ENCODE peak calls at places on chromosomes 4 and X, in four cellular contexts. One of them, this sample, is unnamed.

GRCh38 chr4:3686746-3687145 is 79.4 kb upstream of the ADRA2C start:
- DNase-seq in uterus: no peak
- DNase-seq in psoas muscle: no peak
- DNase-seq in AG10803: no peak
- DNase-seq in this sample: no peak

GRCh38 chr4:100372432-100372831 is 145.4 kb downstream of the EMCN start:
- DNase-seq in uterus: no peak
- DNase-seq in psoas muscle: no peak
- DNase-seq in AG10803: no peak
- DNase-seq in this sample: no peak

GRCh38 chrX:19535481-19535880 is 20.2 kb upstream of the MAP3K15 start:
- DNase-seq in uterus: no peak
- DNase-seq in AG10803: peak
- DNase-seq in psoas muscle: no peak
- DNase-seq in this sample: no peak

GRCh38 chr4:6858997-6859396 is 50.6 kb upstream of the TBC1D14 start:
- DNase-seq in uterus: no peak
- DNase-seq in AG10803: no peak
- DNase-seq in psoas muscle: no peak
- DNase-seq in this sample: no peak

GRCh38 chr4:105956566-105956965 is 61.3 kb downstream of the NPNT start:
- DNase-seq in psoas muscle: no peak
- DNase-seq in uterus: no peak
- DNase-seq in AG10803: peak
- DNase-seq in this sample: no peak

GRCh38 chrX:6729581-6729980 is 194.7 kb upstream of the VCX3A start:
- DNase-seq in psoas muscle: no peak
- DNase-seq in uterus: no peak
- DNase-seq in AG10803: no peak
- DNase-seq in this sample: no peak

GRCh38 chr4:24683116-24683515 is 98.8 kb upstream of the DHX15 start:
- DNase-seq in AG10803: no peak
- DNase-seq in uterus: no peak
- DNase-seq in psoas muscle: no peak
- DNase-seq in this sample: no peak

GRCh38 chr4:126223784-126224407 is 909.1 kb downstream of the FAT4 start:
- DNase-seq in uterus: no peak
- DNase-seq in psoas muscle: no peak
- DNase-seq in AG10803: peak
- DNase-seq in this sample: no peak

GRCh38 chr4:82528868-82529267 is 32.9 kb downstream of the TMEM150C start:
- DNase-seq in AG10803: no peak
- DNase-seq in uterus: no peak
- DNase-seq in psoas muscle: no peak
- DNase-seq in this sample: no peak

GRCh38 chr4:152936446-152937279 is 540 bp downstream of the FHDC1 start:
- DNase-seq in psoas muscle: peak
- DNase-seq in AG10803: peak
- DNase-seq in uterus: peak
- DNase-seq in this sample: peak

GRCh38 chr4:126753592-126753991 is 879.2 kb upstream of the INTU start:
- DNase-seq in psoas muscle: no peak
- DNase-seq in uterus: no peak
- DNase-seq in AG10803: no peak
- DNase-seq in this sample: no peak

GRCh38 chrX:74160816-74161215 is 143.2 kb upstream of the ZCCHC13 start:
- DNase-seq in psoas muscle: peak
- DNase-seq in AG10803: no peak
- DNase-seq in uterus: no peak
- DNase-seq in this sample: no peak

GRCh38 chrX:141220342-141221008 is 21.8 kb downstream of the SPANXC start:
- DNase-seq in psoas muscle: no peak
- DNase-seq in uterus: no peak
- DNase-seq in AG10803: peak
- DNase-seq in this sample: no peak

GRCh38 chr4:126790633-126791032 is 842.1 kb upstream of the INTU start:
- DNase-seq in uterus: no peak
- DNase-seq in AG10803: peak
- DNase-seq in psoas muscle: no peak
- DNase-seq in this sample: no peak

GRCh38 chr4:158821228-158822009 is 52.6 kb downstream of the FNIP2 start:
- DNase-seq in psoas muscle: no peak
- DNase-seq in AG10803: peak
- DNase-seq in uterus: no peak
- DNase-seq in this sample: no peak

GRCh38 chrX:115229337-115229991 is 4.4 kb downstream of the LRCH2 start:
- DNase-seq in AG10803: no peak
- DNase-seq in psoas muscle: no peak
- DNase-seq in uterus: no peak
- DNase-seq in this sample: no peak

GRCh38 chr4:67465032-67465762 is 80.1 kb downstream of the CENPC start:
- DNase-seq in psoas muscle: no peak
- DNase-seq in uterus: no peak
- DNase-seq in AG10803: peak
- DNase-seq in this sample: no peak

GRCh38 chr4:179880756-179881155 is 2362.4 kb upstream of the TENM3 start:
- DNase-seq in uterus: no peak
- DNase-seq in AG10803: no peak
- DNase-seq in psoas muscle: no peak
- DNase-seq in this sample: no peak

GRCh38 chr4:168551945-168552695 is 55.3 kb downstream of the PALLD start:
- DNase-seq in psoas muscle: no peak
- DNase-seq in uterus: no peak
- DNase-seq in AG10803: no peak
- DNase-seq in this sample: no peak

GRCh38 chr4:138347561-138347960 is 105.4 kb upstream of the SLC7A11 start:
- DNase-seq in psoas muscle: no peak
- DNase-seq in uterus: no peak
- DNase-seq in AG10803: no peak
- DNase-seq in this sample: no peak

GRCh38 chr4:121943941-121944340 is 7.9 kb downstream of the TRPC3 start:
- DNase-seq in uterus: no peak
- DNase-seq in AG10803: no peak
- DNase-seq in psoas muscle: no peak
- DNase-seq in this sample: no peak

GRCh38 chr4:47801481-47802002 is 36.3 kb downstream of the CORIN start:
- DNase-seq in psoas muscle: no peak
- DNase-seq in AG10803: no peak
- DNase-seq in uterus: no peak
- DNase-seq in this sample: no peak

GRCh38 chrX:118420462-118420861 is 74.6 kb downstream of the WDR44 start:
- DNase-seq in uterus: no peak
- DNase-seq in psoas muscle: no peak
- DNase-seq in AG10803: peak
- DNase-seq in this sample: no peak

GRCh38 chrX:29024813-29025342 is 437.6 kb downstream of the IL1RAPL1 start:
- DNase-seq in AG10803: no peak
- DNase-seq in psoas muscle: no peak
- DNase-seq in uterus: no peak
- DNase-seq in this sample: no peak

GRCh38 chrX:65582450-65583082 is 48.0 kb upstream of the LAS1L start:
- DNase-seq in AG10803: no peak
- DNase-seq in uterus: no peak
- DNase-seq in psoas muscle: no peak
- DNase-seq in this sample: no peak

GRCh38 chr4:1635452-1635851 is 48.7 kb downstream of the FAM53A start:
- DNase-seq in uterus: no peak
- DNase-seq in AG10803: peak
- DNase-seq in psoas muscle: no peak
- DNase-seq in this sample: no peak

GRCh38 chr4:93436000-93436626 is 392.4 kb upstream of the ATOH1 start:
- DNase-seq in AG10803: no peak
- DNase-seq in psoas muscle: no peak
- DNase-seq in uterus: no peak
- DNase-seq in this sample: no peak

GRCh38 chr4:8555716-8556115 is 24.5 kb upstream of the GPR78 start:
- DNase-seq in uterus: no peak
- DNase-seq in AG10803: no peak
- DNase-seq in psoas muscle: no peak
- DNase-seq in this sample: no peak

GRCh38 chr4:134313591-134313990 is 112.0 kb upstream of the PABPC4L start:
- DNase-seq in AG10803: no peak
- DNase-seq in uterus: no peak
- DNase-seq in psoas muscle: no peak
- DNase-seq in this sample: no peak

GRCh38 chrX:71994601-71995000 is 84.0 kb downstream of the NHSL2 start:
- DNase-seq in AG10803: no peak
- DNase-seq in uterus: no peak
- DNase-seq in psoas muscle: no peak
- DNase-seq in this sample: no peak

DNA sequence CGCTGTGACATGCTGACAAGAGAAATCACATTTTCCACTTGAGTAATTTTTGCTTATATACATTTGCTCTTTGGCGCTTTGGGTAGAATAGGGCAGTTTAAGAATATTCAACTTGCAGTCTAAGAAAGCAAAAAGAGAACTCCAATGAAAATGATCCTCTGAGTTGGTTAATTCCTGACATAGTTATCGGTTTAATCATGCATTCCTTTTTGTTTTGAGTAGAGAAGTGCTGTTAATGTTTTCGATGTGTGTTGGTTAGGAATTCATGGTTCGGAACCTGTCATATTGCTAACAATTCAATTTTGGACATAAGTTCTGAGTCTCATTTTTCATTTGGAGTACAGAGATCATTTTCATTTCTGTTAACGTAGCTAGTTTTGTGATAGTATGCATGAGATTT is 700.6 kb upstream of the PITX2 start:
- DNase-seq in uterus: no peak
- DNase-seq in AG10803: peak
- DNase-seq in psoas muscle: no peak
- DNase-seq in this sample: no peak
- H3K4me3 ChIP-seq in uterus: no peak
- H3K4me3 ChIP-seq in AG10803: no peak
- H3K4me3 ChIP-seq in psoas muscle: no peak
- H3K4me3 ChIP-seq in this sample: no peak

DNA sequence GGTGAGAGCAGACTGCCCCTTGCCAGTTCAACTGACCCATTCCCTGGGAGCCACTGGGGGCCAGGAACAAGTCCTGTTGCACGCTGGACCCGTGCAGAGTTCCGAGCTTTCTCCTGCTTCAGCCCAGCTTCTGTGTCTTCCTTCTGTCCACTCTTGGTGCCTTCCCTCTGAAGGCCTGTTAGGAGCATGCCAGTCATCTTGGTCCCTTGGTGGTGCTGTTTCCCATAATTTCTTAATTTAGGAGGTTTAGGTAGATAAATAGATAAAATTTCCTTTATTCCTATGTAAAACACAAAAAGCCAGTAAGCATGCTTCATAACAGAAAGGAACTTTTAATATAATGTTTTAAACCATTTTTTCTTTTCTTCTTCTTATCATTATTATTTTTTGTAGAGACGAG is 672.7 kb downstream of the CCSER1 start:
- DNase-seq in AG10803: no peak
- DNase-seq in psoas muscle: no peak
- DNase-seq in uterus: no peak
- DNase-seq in this sample: no peak
- TF ChIP-seq CTCF in AG10803: no peak
- TF ChIP-seq CTCF in psoas muscle: no peak
- TF ChIP-seq CTCF in uterus: no peak
- TF ChIP-seq CTCF in this sample: no peak

GRCh38 chr4:112650332-112650731 is 13.4 kb downstream of the LARP7 start:
- DNase-seq in uterus: no peak
- DNase-seq in AG10803: no peak
- DNase-seq in psoas muscle: no peak
- DNase-seq in this sample: no peak
- H3K4me3 ChIP-seq in uterus: no peak
- H3K4me3 ChIP-seq in AG10803: no peak
- H3K4me3 ChIP-seq in psoas muscle: no peak
- H3K4me3 ChIP-seq in this sample: no peak

DNA sequence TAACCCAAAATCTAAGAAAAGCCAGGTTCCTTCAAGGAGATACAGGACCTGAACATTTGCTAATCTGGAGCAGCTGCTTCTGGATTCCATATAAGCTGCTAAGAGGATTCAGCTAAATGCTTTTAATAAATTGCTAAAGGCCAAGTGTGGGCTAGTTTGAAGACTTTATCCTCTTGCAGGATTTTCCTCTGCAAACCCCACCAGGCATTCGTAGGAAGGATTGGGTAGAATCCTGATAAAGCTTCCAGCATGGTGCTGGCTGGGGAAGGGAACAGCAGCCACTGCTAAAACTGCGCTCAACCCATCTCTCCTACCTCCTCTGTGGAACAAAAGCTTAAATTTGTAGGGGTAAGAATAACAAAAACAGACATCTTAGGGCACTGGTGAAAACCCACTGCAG is 61.3 kb upstream of the TAB3 start:
- DNase-seq in psoas muscle: no peak
- DNase-seq in AG10803: no peak
- DNase-seq in uterus: no peak
- DNase-seq in this sample: no peak
- TF ChIP-seq CTCF in psoas muscle: no peak
- TF ChIP-seq CTCF in AG10803: no peak
- TF ChIP-seq CTCF in uterus: no peak
- TF ChIP-seq CTCF in this sample: no peak

GRCh38 chrX:73131276-73131675 is 52.0 kb upstream of the PABPC1L2A start:
- DNase-seq in AG10803: no peak
- DNase-seq in psoas muscle: no peak
- DNase-seq in uterus: no peak
- DNase-seq in this sample: no peak

GRCh38 chrX:73126240-73126639 is 46.9 kb upstream of the PABPC1L2A start:
- DNase-seq in psoas muscle: no peak
- DNase-seq in AG10803: no peak
- DNase-seq in uterus: no peak
- DNase-seq in this sample: no peak

GRCh38 chrX:73131877-73132276 is 52.6 kb upstream of the PABPC1L2A start:
- DNase-seq in uterus: no peak
- DNase-seq in AG10803: no peak
- DNase-seq in psoas muscle: no peak
- DNase-seq in this sample: no peak

DNA sequence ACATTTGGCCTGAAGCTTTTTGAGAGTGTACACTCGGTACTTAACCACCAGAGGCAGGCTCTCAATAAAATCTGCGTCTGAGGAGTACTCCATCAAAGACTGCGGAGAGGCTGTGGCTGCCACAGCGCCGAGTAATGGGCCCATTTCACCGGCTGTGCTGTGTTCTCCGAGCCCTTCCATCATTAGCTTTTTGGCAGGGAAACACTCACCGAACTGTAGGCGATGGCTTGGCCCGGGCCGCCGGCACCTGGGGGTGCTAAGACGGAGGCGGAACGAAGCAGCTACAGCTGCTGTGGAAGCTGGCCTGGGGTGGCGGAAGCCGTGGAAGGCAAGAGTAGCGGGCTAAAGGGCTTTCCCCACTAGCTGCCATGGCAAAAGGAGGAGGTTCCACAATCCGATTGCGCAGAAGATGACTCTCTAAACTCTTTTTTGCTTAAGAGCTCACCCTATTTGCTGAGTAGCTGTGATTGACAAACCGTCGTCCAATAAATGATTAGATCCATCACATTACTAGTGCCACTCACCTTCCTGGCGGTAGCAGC is 48.5 kb upstream of the PABPC1L2A start:
- DNase-seq in uterus: peak
- DNase-seq in psoas muscle: no peak
- DNase-seq in AG10803: peak
- DNase-seq in this sample: no peak
- H3K4me3 ChIP-seq in uterus: no peak
- H3K4me3 ChIP-seq in psoas muscle: no peak
- H3K4me3 ChIP-seq in AG10803: no peak
- H3K4me3 ChIP-seq in this sample: no peak